ENCODE peak calls at places on chromosomes 5 and 9, in seven cellular contexts. W, N, L, C, D, R and T are unnamed samples.

GRCh38 chr9:130174025-130174424 is 1.8 kb downstream of the NCS1 start:
- DNase-seq in N (no peak), W (no peak), L (no peak), R (no peak), D (no peak), C (no peak), T (no peak)

GRCh38 chr9:32703635-32704034 is 68.2 kb upstream of the TAF1L start:
- DNase-seq in L (no peak), N (no peak), W (peak; percentile 15), R (no peak), C (no peak), D (no peak), T (peak; percentile 36)

GRCh38 chr5:168270446-168270845 is 21.0 kb upstream of the WWC1 start:
- DNase-seq in W (no peak), R (no peak), D (no peak), N (peak; percentile 37), C (no peak), L (no peak), T (no peak)

GRCh38 chr9:130526854-130527650 is 52.3 kb upstream of the FUBP3 start:
- DNase-seq in N (no peak), D (no peak), C (no peak), W (no peak), L (no peak), R (no peak), T (no peak)

GRCh38 chr5:149485655-149486615 is 65.3 kb downstream of the CSNK1A1 start:
- DNase-seq in R (peak; percentile 99), L (peak; percentile 67), N (peak; percentile 90), C (no peak), W (peak; percentile 85), D (no peak), T (peak; percentile 98)

GRCh38 chr9:129208191-129209091 is 30.4 kb upstream of the IER5L start:
- DNase-seq in L (no peak), N (no peak), W (no peak), R (peak; percentile 40), C (no peak), D (peak; percentile 68), T (no peak)

GRCh38 chr9:122374885-122375420 is 4.1 kb downstream of the PTGS1 start:
- DNase-seq in R (no peak), W (no peak), L (peak; percentile 87), N (peak; percentile 75), D (no peak), C (no peak), T (peak; percentile 57)

GRCh38 chr9:69898714-69899209 is 78.1 kb downstream of the CFAP95 start:
- DNase-seq in D (no peak), W (peak; percentile 29), R (peak; percentile 89), L (no peak), N (no peak), C (no peak), T (peak; percentile 94)

GRCh38 chr5:33973271-33973670 is 11.2 kb downstream of the SLC45A2 start:
- DNase-seq in D (no peak), N (no peak), L (no peak), W (no peak), C (no peak), R (no peak), T (no peak)

GRCh38 chr9:90838098-90838497 is 36.5 kb downstream of the SYK start:
- DNase-seq in N (no peak), D (no peak), W (no peak), R (no peak), L (no peak), C (no peak), T (no peak)

GRCh38 chr5:65742565-65743231 is 20.7 kb downstream of the NLN start:
- DNase-seq in C (peak; percentile 9), L (no peak), D (peak; percentile 27), R (peak; percentile 76), W (peak; percentile 76), N (no peak), T (peak; percentile 80)

GRCh38 chr5:127517110-127517479 is 345 bp upstream of the PRRC1 start:
- DNase-seq in D (no peak), R (no peak), L (no peak), N (no peak), W (no peak), C (no peak), T (no peak)

GRCh38 chr9:89138463-89139390 is 39.9 kb downstream of the SHC3 start:
- DNase-seq in D (no peak), N (no peak), W (peak; percentile 80), L (no peak), R (peak; percentile 65), C (no peak), T (no peak)

GRCh38 chr9:92652461-92652860 is 17.5 kb downstream of the IPPK start:
- DNase-seq in C (no peak), R (no peak), L (no peak), D (no peak), W (no peak), N (no peak), T (no peak)

GRCh38 chr5:116176124-116176523 is 91.3 kb downstream of the COMMD10 start:
- DNase-seq in D (no peak), N (no peak), C (no peak), R (peak; percentile 17), L (no peak), W (no peak), T (no peak)

GRCh38 chr5:130104895-130105684 is 200.8 kb downstream of the CHSY3 start:
- DNase-seq in W (no peak), D (no peak), L (no peak), C (no peak), R (no peak), N (no peak), T (no peak)

GRCh38 chr9:134793281-134793680 is 87.3 kb upstream of the FCN2 start:
- DNase-seq in L (no peak), N (no peak), W (no peak), D (no peak), R (no peak), C (no peak), T (no peak)